ENCODE peak calls at places on chromosomes 6 and 20, in seven cellular contexts. Q is dorsolateral prefrontal cortex, L is cardiac muscle cell, R is lower lobe of right lung, A is tibial nerve, E is stomach, B is esophagus muscularis mucosa. U is an unnamed sample.

GRCh38 chr20:53309515-53309914 is 284.1 kb downstream of the ZNF217 start:
- DNase-seq in Q (no peak), A (no peak), L (no peak), B (no peak), R (no peak), E (no peak), U (no peak)

GRCh38 chr20:59518881-59519706 is 85.2 kb upstream of the PHACTR3 start:
- DNase-seq in Q (no peak), R (no peak), A (no peak), B (peak), L (peak), E (peak), U (peak)

GRCh38 chr6:158627168-158627939 is 17.2 kb downstream of the DYNLT1 start:
- DNase-seq in R (no peak), A (no peak), Q (no peak), B (peak), E (peak), L (no peak), U (no peak)

GRCh38 chr6:62323818-62324217 is 37.8 kb upstream of the KHDRBS2 start:
- DNase-seq in E (no peak), B (no peak), L (no peak), Q (no peak), R (no peak), A (no peak), U (no peak)

GRCh38 chr6:83114164-83114563 is 46.7 kb downstream of the DOP1A start:
- DNase-seq in A (no peak), Q (no peak), E (no peak), B (no peak), R (no peak), L (peak), U (no peak)

GRCh38 chr6:105326216-105326615 is 76.7 kb downstream of the PREP start:
- DNase-seq in L (peak), R (no peak), E (peak), Q (no peak), B (no peak), A (peak), U (no peak)

GRCh38 chr6:169851641-169852503 is 100.5 kb downstream of the ERMARD start:
- DNase-seq in L (peak), A (no peak), B (peak), E (peak), Q (no peak), R (no peak), U (no peak)

GRCh38 chr6:73079978-73080377 is 145.3 kb downstream of the KHDC1L start:
- DNase-seq in A (no peak), B (no peak), E (no peak), R (no peak), Q (no peak), L (no peak), U (peak)

GRCh38 chr20:42027746-42028268 is 409.6 kb upstream of the CHD6 start:
- DNase-seq in B (no peak), L (no peak), A (no peak), R (no peak), E (no peak), Q (no peak), U (no peak)

GRCh38 chr6:20403080-20403765 is 1.5 kb downstream of the E2F3 start:
- DNase-seq in L (peak), R (peak), A (peak), B (peak), E (peak), Q (peak), U (peak)

GRCh38 chr6:21371676-21372161 is 221.8 kb upstream of the SOX4 start:
- DNase-seq in R (no peak), E (no peak), Q (no peak), L (peak), A (no peak), B (no peak), U (no peak)

GRCh38 chr6:160333841-160334240 is 14.3 kb upstream of the SLC22A3 start:
- DNase-seq in R (no peak), L (no peak), E (no peak), B (peak), Q (no peak), A (no peak), U (no peak)

GRCh38 chr20:38825901-38826625 is 20.6 kb downstream of the PPP1R16B start:
- DNase-seq in A (no peak), E (no peak), L (peak), B (no peak), Q (no peak), R (no peak), U (no peak)

GRCh38 chr6:147135211-147135672 is 69.0 kb upstream of the STXBP5 start:
- DNase-seq in B (no peak), A (no peak), L (peak), R (no peak), Q (no peak), E (no peak), U (no peak)

GRCh38 chr20:32675223-32675975 is 1.7 kb upstream of the C20orf203 start:
- DNase-seq in E (no peak), L (no peak), A (no peak), B (no peak), R (no peak), Q (no peak), U (no peak)

GRCh38 chr6:25179051-25179778 is 100.0 kb upstream of the CARMIL1 start:
- DNase-seq in A (no peak), E (no peak), B (no peak), L (peak), R (no peak), Q (no peak), U (no peak)

GRCh38 chr20:20641783-20642182 is 70.7 kb downstream of the RALGAPA2 start:
- DNase-seq in E (no peak), A (no peak), B (no peak), L (no peak), Q (no peak), R (no peak), U (no peak)

GRCh38 chr6:5334341-5334740 is 73.0 kb downstream of the FARS2 start:
- DNase-seq in E (no peak), Q (no peak), B (no peak), A (no peak), L (peak), R (no peak), U (no peak)

GRCh38 chr6:108114861-108115597 is 40.5 kb upstream of the OSTM1 start:
- DNase-seq in B (no peak), L (peak), A (peak), Q (no peak), E (no peak), R (peak), U (peak)

GRCh38 chr6:108115598-108116058 is 41.1 kb upstream of the OSTM1 start:
- DNase-seq in A (no peak), B (no peak), Q (no peak), L (peak), E (peak), R (peak), U (peak)

GRCh38 chr6:108116781-108117426 is 42.4 kb upstream of the OSTM1 start:
- DNase-seq in B (peak), L (no peak), E (no peak), A (no peak), R (no peak), Q (no peak), U (peak)

GRCh38 chr6:108116424-108116780 is 41.9 kb upstream of the OSTM1 start:
- DNase-seq in B (no peak), R (no peak), E (no peak), L (no peak), Q (no peak), A (no peak), U (no peak)

DNA sequence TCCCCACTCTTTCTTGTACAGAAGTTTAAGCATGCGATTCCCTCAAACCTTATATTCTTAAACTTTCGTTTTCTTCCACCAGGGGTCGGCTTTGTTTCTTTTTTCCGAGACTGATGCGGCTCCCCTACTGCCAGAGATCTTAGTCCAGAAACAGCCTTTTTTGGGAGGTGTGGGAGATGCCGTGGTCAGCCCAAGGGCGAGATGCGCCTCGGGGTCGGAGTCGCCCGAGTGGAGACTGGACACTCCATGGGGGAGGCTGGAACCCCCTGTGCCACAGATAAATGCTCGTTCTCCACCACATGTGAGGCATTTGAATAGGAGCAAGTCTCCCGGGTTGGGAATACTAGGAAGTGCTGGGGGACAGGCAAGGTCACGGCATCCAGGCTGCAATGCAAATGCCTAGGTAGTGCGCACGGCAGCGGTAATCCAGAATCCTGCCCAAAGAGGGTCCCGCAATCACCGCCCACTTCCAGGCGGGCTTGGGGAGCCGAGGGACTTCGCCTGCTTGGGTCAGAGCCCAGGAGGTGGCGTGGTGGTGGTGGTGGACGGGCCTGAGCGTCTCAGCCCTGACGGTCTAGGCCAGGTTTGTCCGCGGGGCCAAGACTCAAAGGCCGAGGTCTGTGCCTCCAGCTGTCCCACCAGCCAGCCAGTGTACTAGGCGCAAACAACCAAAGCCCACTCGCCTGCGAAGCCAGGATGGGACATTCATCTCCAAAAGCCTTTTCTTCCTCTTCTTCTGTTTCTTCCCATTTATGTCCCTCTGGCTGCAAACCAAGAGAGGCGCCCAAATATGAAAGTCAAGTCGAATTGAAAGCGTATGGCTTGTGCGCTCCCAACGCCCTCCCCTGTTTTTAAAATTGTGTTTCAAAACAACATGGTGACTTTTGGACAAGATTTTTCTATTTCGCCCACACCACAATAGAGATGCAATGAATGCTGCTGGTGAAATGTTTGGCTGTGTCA is 39.3 kb upstream of the OSTM1 start:
- DNase-seq in R (peak), E (no peak), L (peak), A (peak), Q (no peak), B (no peak), U (peak)
- TF ChIP-seq CTCF in R (peak), E (peak), L (peak), A (peak), Q (peak), B (peak), U (peak)

GRCh38 chr20:44023515-44024371 is 109.1 kb downstream of the TOX2 start:
- DNase-seq in E (no peak), B (no peak), Q (no peak), A (no peak), R (no peak), L (no peak), U (no peak)
- TF ChIP-seq CTCF in E (no peak), B (no peak), Q (no peak), A (no peak), R (no peak), L (no peak), U (no peak)

GRCh38 chr6:31426395-31426794 is 23.0 kb downstream of the MICA start:
- DNase-seq in Q (no peak), L (no peak), R (no peak), B (no peak), E (no peak), A (no peak), U (no peak)

GRCh38 chr6:31420546-31420945 is 17.2 kb downstream of the MICA start:
- DNase-seq in E (no peak), B (no peak), R (no peak), A (no peak), L (no peak), Q (no peak), U (no peak)

GRCh38 chr6:31423550-31423949 is 20.2 kb downstream of the MICA start:
- DNase-seq in A (no peak), Q (no peak), B (peak), E (no peak), L (no peak), R (no peak), U (no peak)

GRCh38 chr6:31419842-31420241 is 16.4 kb downstream of the MICA start:
- DNase-seq in A (no peak), R (no peak), Q (no peak), B (peak), L (peak), E (no peak), U (no peak)

GRCh38 chr6:31422587-31422986 is 19.2 kb downstream of the MICA start:
- DNase-seq in R (no peak), L (no peak), A (no peak), E (no peak), Q (no peak), B (peak), U (no peak)
- TF ChIP-seq CTCF in R (no peak), L (no peak), A (no peak), E (no peak), Q (no peak), B (no peak), U (no peak)

DNA sequence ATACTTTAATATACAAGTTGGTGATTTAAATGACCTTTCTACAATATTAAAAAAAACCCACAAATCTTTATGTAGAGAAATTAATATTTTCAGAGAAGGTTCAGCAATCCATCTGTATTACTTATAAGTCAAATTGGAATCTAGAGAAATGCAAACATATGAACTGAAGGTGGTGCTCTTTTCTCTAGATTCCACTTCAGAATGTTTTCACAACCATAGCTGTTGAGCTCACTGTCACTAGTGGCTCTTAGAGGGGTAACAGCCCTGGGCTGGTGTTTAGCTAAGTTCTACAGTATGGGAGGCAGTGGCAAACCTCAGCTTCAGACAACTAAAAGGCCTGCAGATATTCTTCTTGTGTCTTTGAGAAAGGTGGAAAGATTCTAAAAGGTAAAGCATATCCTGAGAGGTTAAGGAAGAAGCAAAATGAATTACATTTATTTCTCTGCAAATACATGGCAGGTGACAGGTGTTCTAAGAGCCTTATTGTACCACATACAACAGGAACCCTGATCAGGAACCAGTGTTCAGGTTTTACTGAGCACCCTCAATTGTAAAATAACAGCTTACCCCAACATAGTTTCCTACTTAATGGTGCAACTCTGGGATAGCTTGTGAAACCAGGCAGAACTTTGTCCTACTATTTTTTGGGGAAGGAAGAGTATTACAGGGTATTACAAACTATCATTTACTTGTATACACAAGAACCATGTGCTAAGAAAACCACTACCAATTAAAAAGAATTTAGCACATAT is 56.6 kb upstream of the SAMHD1 start:
- DNase-seq in A (no peak), R (no peak), Q (no peak), B (no peak), L (peak), E (no peak), U (peak)
- TF ChIP-seq CTCF in A (peak), R (peak), Q (peak), B (no peak), L (peak), E (no peak), U (no peak)

GRCh38 chr20:36717657-36718056 is 28.2 kb downstream of the NDRG3 start:
- DNase-seq in B (no peak), A (no peak), Q (no peak), E (no peak), R (no peak), L (peak), U (no peak)
- TF ChIP-seq CTCF in B (no peak), A (no peak), Q (peak), E (no peak), R (peak), L (peak), U (peak)

GRCh38 chr6:38739532-38739931 is 24.4 kb downstream of the DNAH8 start:
- DNase-seq in L (peak), Q (no peak), R (no peak), E (no peak), B (no peak), A (no peak), U (no peak)
- TF ChIP-seq CTCF in L (peak), Q (peak), R (peak), E (no peak), B (peak), A (peak), U (no peak)

GRCh38 chr6:63571382-63571882 is 848 bp upstream of the LOC128125822 start:
- DNase-seq in B (no peak), Q (no peak), L (no peak), E (no peak), A (no peak), R (no peak), U (no peak)
- TF ChIP-seq CTCF in B (no peak), Q (no peak), L (no peak), E (no peak), A (no peak), R (no peak), U (no peak)

GRCh38 chr20:14562976-14563375 is 225.6 kb upstream of the FLRT3 start:
- DNase-seq in R (no peak), A (no peak), E (no peak), B (no peak), L (no peak), Q (no peak), U (no peak)

GRCh38 chr20:14556206-14556605 is 218.8 kb upstream of the FLRT3 start:
- DNase-seq in A (no peak), E (no peak), L (no peak), R (no peak), B (no peak), Q (no peak), U (no peak)

GRCh38 chr20:14566505-14566904 is 229.1 kb upstream of the FLRT3 start:
- DNase-seq in B (no peak), L (peak), E (no peak), A (no peak), Q (no peak), R (no peak), U (no peak)

GRCh38 chr20:14561733-14562132 is 224.3 kb upstream of the FLRT3 start:
- DNase-seq in L (peak), Q (no peak), R (no peak), E (no peak), A (no peak), B (no peak), U (no peak)
- TF ChIP-seq CTCF in L (no peak), Q (no peak), R (no peak), E (no peak), A (no peak), B (no peak), U (no peak)

U was measured in GM13976.